ENCODE peak calls at places on chromosomes 11 and 22, in ten cellular contexts. One of them, this sample, is unnamed. For H3K4me1, the result is how much of the 10 kb centered on the place peaks cover.

GRCh38 chr11:46296520-46297448 is 19.3 kb downstream of the CREB3L1 start:
- DNase-seq in IMR-90: peak
- DNase-seq in pancreas: no peak
- DNase-seq in lower lobe of right lung: no peak
- DNase-seq in heart left ventricle: peak
- DNase-seq in heart right ventricle: peak
- DNase-seq in neuronal stem cell: peak
- DNase-seq in suprapubic skin: no peak
- DNase-seq in body of pancreas: peak
- DNase-seq in neural progenitor cell: peak
- DNase-seq in this sample: no peak

GRCh38 chr22:27576815-27577564 is 224.6 kb downstream of the MN1 start:
- DNase-seq in IMR-90: peak
- DNase-seq in neural progenitor cell: no peak
- DNase-seq in lower lobe of right lung: no peak
- DNase-seq in heart right ventricle: peak
- DNase-seq in heart left ventricle: peak
- DNase-seq in pancreas: no peak
- DNase-seq in suprapubic skin: no peak
- DNase-seq in neuronal stem cell: no peak
- DNase-seq in body of pancreas: peak
- DNase-seq in this sample: no peak

GRCh38 chr22:36193171-36193570 is 8.4 kb downstream of the APOL4 start:
- DNase-seq in neural progenitor cell: no peak
- DNase-seq in body of pancreas: no peak
- DNase-seq in suprapubic skin: no peak
- DNase-seq in neuronal stem cell: no peak
- DNase-seq in lower lobe of right lung: no peak
- DNase-seq in heart left ventricle: no peak
- DNase-seq in heart right ventricle: no peak
- DNase-seq in pancreas: no peak
- DNase-seq in IMR-90: no peak
- DNase-seq in this sample: no peak

GRCh38 chr22:26550498-26551033 is 38.3 kb upstream of the TFIP11 start:
- DNase-seq in IMR-90: peak
- DNase-seq in heart right ventricle: peak
- DNase-seq in heart left ventricle: peak
- DNase-seq in pancreas: peak
- DNase-seq in neural progenitor cell: peak
- DNase-seq in body of pancreas: peak
- DNase-seq in lower lobe of right lung: peak
- DNase-seq in suprapubic skin: no peak
- DNase-seq in neuronal stem cell: no peak
- DNase-seq in this sample: no peak

GRCh38 chr22:22702159-22702873 is 57.9 kb downstream of the GGTLC2 start:
- DNase-seq in pancreas: no peak
- DNase-seq in IMR-90: no peak
- DNase-seq in heart right ventricle: no peak
- DNase-seq in neuronal stem cell: no peak
- DNase-seq in neural progenitor cell: peak
- DNase-seq in lower lobe of right lung: no peak
- DNase-seq in suprapubic skin: peak
- DNase-seq in heart left ventricle: no peak
- DNase-seq in body of pancreas: no peak
- DNase-seq in this sample: no peak

GRCh38 chr11:111479666-111480065 is 32.5 kb downstream of the BTG4 start:
- DNase-seq in lower lobe of right lung: no peak
- DNase-seq in heart left ventricle: no peak
- DNase-seq in pancreas: no peak
- DNase-seq in heart right ventricle: no peak
- DNase-seq in neuronal stem cell: no peak
- DNase-seq in suprapubic skin: no peak
- DNase-seq in body of pancreas: no peak
- DNase-seq in neural progenitor cell: no peak
- DNase-seq in IMR-90: no peak
- DNase-seq in this sample: no peak

GRCh38 chr22:30610299-30610698 is 3.3 kb downstream of the TCN2 start:
- DNase-seq in lower lobe of right lung: peak
- DNase-seq in pancreas: no peak
- DNase-seq in neural progenitor cell: no peak
- DNase-seq in heart right ventricle: no peak
- DNase-seq in heart left ventricle: peak
- DNase-seq in suprapubic skin: no peak
- DNase-seq in IMR-90: no peak
- DNase-seq in neuronal stem cell: no peak
- DNase-seq in body of pancreas: peak
- DNase-seq in this sample: no peak

GRCh38 chr11:23398052-23398451 is 537.8 kb upstream of the CCDC179 start:
- DNase-seq in lower lobe of right lung: no peak
- DNase-seq in neural progenitor cell: no peak
- DNase-seq in heart left ventricle: no peak
- DNase-seq in suprapubic skin: no peak
- DNase-seq in IMR-90: no peak
- DNase-seq in pancreas: no peak
- DNase-seq in neuronal stem cell: no peak
- DNase-seq in heart right ventricle: no peak
- DNase-seq in body of pancreas: no peak
- DNase-seq in this sample: no peak

GRCh38 chr11:1909524-1909923 is 10.0 kb upstream of the TNNT3 start:
- DNase-seq in body of pancreas: no peak
- DNase-seq in heart right ventricle: no peak
- DNase-seq in suprapubic skin: no peak
- DNase-seq in pancreas: no peak
- DNase-seq in IMR-90: no peak
- DNase-seq in neural progenitor cell: no peak
- DNase-seq in neuronal stem cell: no peak
- DNase-seq in lower lobe of right lung: no peak
- DNase-seq in heart left ventricle: no peak
- DNase-seq in this sample: no peak

GRCh38 chr11:48047616-48048015 is 67.3 kb downstream of the PTPRJ start:
- DNase-seq in pancreas: no peak
- DNase-seq in heart right ventricle: no peak
- DNase-seq in neural progenitor cell: no peak
- DNase-seq in IMR-90: peak
- DNase-seq in heart left ventricle: no peak
- DNase-seq in body of pancreas: no peak
- DNase-seq in lower lobe of right lung: no peak
- DNase-seq in suprapubic skin: no peak
- DNase-seq in neuronal stem cell: no peak
- DNase-seq in this sample: no peak

GRCh38 chr11:43925932-43926505 is 16.4 kb upstream of the C11orf96 start:
- DNase-seq in pancreas: no peak
- DNase-seq in suprapubic skin: no peak
- DNase-seq in neuronal stem cell: no peak
- DNase-seq in body of pancreas: no peak
- DNase-seq in neural progenitor cell: no peak
- DNase-seq in heart right ventricle: no peak
- DNase-seq in heart left ventricle: no peak
- DNase-seq in lower lobe of right lung: no peak
- DNase-seq in IMR-90: no peak
- DNase-seq in this sample: no peak

DNA sequence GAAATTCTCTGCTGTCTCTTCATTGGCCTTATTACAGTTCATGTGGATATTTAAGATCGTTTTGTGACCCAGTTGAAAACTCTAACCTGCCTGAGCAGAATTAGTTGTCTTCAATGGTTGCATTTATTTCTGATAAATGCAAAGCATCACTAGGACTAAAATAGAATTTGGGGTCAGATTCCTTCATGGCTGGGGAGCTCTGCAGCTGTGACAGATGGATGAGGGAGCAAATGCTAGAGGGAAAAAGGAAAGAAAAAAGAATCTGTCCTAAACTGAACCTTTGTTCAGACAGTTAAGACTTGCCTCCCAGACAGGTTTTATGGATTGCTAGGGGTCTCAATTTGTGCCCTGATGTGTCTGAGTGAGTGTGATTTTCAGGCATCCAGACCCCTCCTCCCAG is 113.0 kb downstream of the SYT9 start:
- DNase-seq in heart right ventricle: no peak
- DNase-seq in pancreas: no peak
- DNase-seq in IMR-90: no peak
- DNase-seq in neural progenitor cell: no peak
- DNase-seq in heart left ventricle: no peak
- DNase-seq in lower lobe of right lung: no peak
- DNase-seq in neuronal stem cell: no peak
- DNase-seq in body of pancreas: no peak
- DNase-seq in suprapubic skin: no peak
- DNase-seq in this sample: no peak
- H3K4me3 ChIP-seq in heart right ventricle: no peak
- H3K4me3 ChIP-seq in pancreas: no peak
- H3K4me3 ChIP-seq in IMR-90: no peak
- H3K4me3 ChIP-seq in neural progenitor cell: no peak
- H3K4me3 ChIP-seq in heart left ventricle: no peak
- H3K4me3 ChIP-seq in lower lobe of right lung: no peak
- H3K4me3 ChIP-seq in neuronal stem cell: no peak
- H3K4me3 ChIP-seq in body of pancreas: no peak
- H3K4me3 ChIP-seq in suprapubic skin: no peak
- H3K4me3 ChIP-seq in this sample: no peak

GRCh38 chr11:119367661-119368120 is 13.8 kb downstream of the USP2 start:
- DNase-seq in heart right ventricle: no peak
- DNase-seq in body of pancreas: no peak
- DNase-seq in IMR-90: no peak
- DNase-seq in neural progenitor cell: no peak
- DNase-seq in pancreas: no peak
- DNase-seq in heart left ventricle: no peak
- DNase-seq in neuronal stem cell: no peak
- DNase-seq in lower lobe of right lung: no peak
- DNase-seq in suprapubic skin: no peak
- DNase-seq in this sample: no peak

GRCh38 chr11:119369035-119369925 is 12.2 kb downstream of the USP2 start:
- DNase-seq in neural progenitor cell: no peak
- DNase-seq in body of pancreas: no peak
- DNase-seq in lower lobe of right lung: no peak
- DNase-seq in heart right ventricle: no peak
- DNase-seq in IMR-90: no peak
- DNase-seq in neuronal stem cell: no peak
- DNase-seq in suprapubic skin: no peak
- DNase-seq in pancreas: no peak
- DNase-seq in heart left ventricle: peak
- DNase-seq in this sample: no peak

GRCh38 chr11:119368121-119369034 is 13.1 kb downstream of the USP2 start:
- DNase-seq in suprapubic skin: no peak
- DNase-seq in lower lobe of right lung: no peak
- DNase-seq in neural progenitor cell: peak
- DNase-seq in neuronal stem cell: no peak
- DNase-seq in heart left ventricle: peak
- DNase-seq in IMR-90: peak
- DNase-seq in pancreas: peak
- DNase-seq in heart right ventricle: peak
- DNase-seq in body of pancreas: peak
- DNase-seq in this sample: no peak

GRCh38 chr11:119365071-119365591 is 16.4 kb downstream of the USP2 start:
- DNase-seq in suprapubic skin: no peak
- DNase-seq in heart right ventricle: no peak
- DNase-seq in IMR-90: peak
- DNase-seq in neural progenitor cell: no peak
- DNase-seq in lower lobe of right lung: no peak
- DNase-seq in pancreas: no peak
- DNase-seq in heart left ventricle: peak
- DNase-seq in body of pancreas: no peak
- DNase-seq in neuronal stem cell: no peak
- DNase-seq in this sample: no peak

GRCh38 chr11:119366690-119367620 is 14.5 kb downstream of the USP2 start:
- DNase-seq in lower lobe of right lung: no peak
- DNase-seq in neuronal stem cell: no peak
- DNase-seq in heart left ventricle: no peak
- DNase-seq in neural progenitor cell: no peak
- DNase-seq in pancreas: no peak
- DNase-seq in body of pancreas: no peak
- DNase-seq in suprapubic skin: no peak
- DNase-seq in IMR-90: no peak
- DNase-seq in heart right ventricle: no peak
- DNase-seq in this sample: no peak
- H3K4me1 ChIP-seq in lower lobe of right lung: half or more
- H3K4me1 ChIP-seq in neuronal stem cell: under half
- H3K4me1 ChIP-seq in heart left ventricle: half or more
- H3K4me1 ChIP-seq in neural progenitor cell: under half
- H3K4me1 ChIP-seq in pancreas: under half
- H3K4me1 ChIP-seq in body of pancreas: half or more
- H3K4me1 ChIP-seq in suprapubic skin: half or more
- H3K4me1 ChIP-seq in IMR-90: under half
- H3K4me1 ChIP-seq in heart right ventricle: half or more
- H3K4me1 ChIP-seq in this sample: under half

GRCh38 chr22:40050258-40050657 is 55.5 kb downstream of the FAM83F start:
- DNase-seq in IMR-90: no peak
- DNase-seq in suprapubic skin: no peak
- DNase-seq in body of pancreas: no peak
- DNase-seq in neural progenitor cell: no peak
- DNase-seq in pancreas: no peak
- DNase-seq in heart right ventricle: no peak
- DNase-seq in neuronal stem cell: no peak
- DNase-seq in heart left ventricle: no peak
- DNase-seq in lower lobe of right lung: no peak
- DNase-seq in this sample: no peak
- H3K27ac ChIP-seq in IMR-90: no peak
- H3K27ac ChIP-seq in suprapubic skin: no peak
- H3K27ac ChIP-seq in body of pancreas: no peak
- H3K27ac ChIP-seq in neural progenitor cell: no peak
- H3K27ac ChIP-seq in pancreas: no peak
- H3K27ac ChIP-seq in heart right ventricle: no peak
- H3K27ac ChIP-seq in neuronal stem cell: no peak
- H3K27ac ChIP-seq in heart left ventricle: no peak
- H3K27ac ChIP-seq in lower lobe of right lung: no peak
- H3K27ac ChIP-seq in this sample: no peak

GRCh38 chr22:42347281-42347824 is 76.9 kb upstream of the TCF20 start:
- DNase-seq in body of pancreas: no peak
- DNase-seq in lower lobe of right lung: no peak
- DNase-seq in heart right ventricle: no peak
- DNase-seq in suprapubic skin: no peak
- DNase-seq in pancreas: no peak
- DNase-seq in IMR-90: no peak
- DNase-seq in neural progenitor cell: no peak
- DNase-seq in heart left ventricle: no peak
- DNase-seq in neuronal stem cell: no peak
- DNase-seq in this sample: no peak

GRCh38 chr22:42345458-42345857 is 75.0 kb upstream of the TCF20 start:
- DNase-seq in pancreas: no peak
- DNase-seq in heart right ventricle: no peak
- DNase-seq in neural progenitor cell: no peak
- DNase-seq in neuronal stem cell: no peak
- DNase-seq in lower lobe of right lung: no peak
- DNase-seq in suprapubic skin: no peak
- DNase-seq in body of pancreas: no peak
- DNase-seq in IMR-90: no peak
- DNase-seq in heart left ventricle: no peak
- DNase-seq in this sample: no peak

GRCh38 chr22:42344391-42344861 is 74.0 kb upstream of the TCF20 start:
- DNase-seq in heart left ventricle: peak
- DNase-seq in neural progenitor cell: peak
- DNase-seq in IMR-90: no peak
- DNase-seq in pancreas: no peak
- DNase-seq in neuronal stem cell: no peak
- DNase-seq in body of pancreas: no peak
- DNase-seq in suprapubic skin: no peak
- DNase-seq in lower lobe of right lung: no peak
- DNase-seq in heart right ventricle: peak
- DNase-seq in this sample: no peak

GRCh38 chr22:42343551-42344081 is 73.2 kb upstream of the TCF20 start:
- DNase-seq in neural progenitor cell: peak
- DNase-seq in neuronal stem cell: no peak
- DNase-seq in heart left ventricle: no peak
- DNase-seq in heart right ventricle: no peak
- DNase-seq in pancreas: no peak
- DNase-seq in body of pancreas: no peak
- DNase-seq in suprapubic skin: no peak
- DNase-seq in lower lobe of right lung: no peak
- DNase-seq in IMR-90: no peak
- DNase-seq in this sample: no peak

GRCh38 chr22:42346722-42347121 is 76.3 kb upstream of the TCF20 start:
- DNase-seq in body of pancreas: no peak
- DNase-seq in pancreas: no peak
- DNase-seq in suprapubic skin: no peak
- DNase-seq in heart left ventricle: no peak
- DNase-seq in neuronal stem cell: no peak
- DNase-seq in neural progenitor cell: no peak
- DNase-seq in IMR-90: no peak
- DNase-seq in heart right ventricle: no peak
- DNase-seq in lower lobe of right lung: no peak
- DNase-seq in this sample: no peak
- H3K4me3 ChIP-seq in body of pancreas: no peak
- H3K4me3 ChIP-seq in pancreas: no peak
- H3K4me3 ChIP-seq in suprapubic skin: no peak
- H3K4me3 ChIP-seq in heart left ventricle: no peak
- H3K4me3 ChIP-seq in neuronal stem cell: no peak
- H3K4me3 ChIP-seq in neural progenitor cell: no peak
- H3K4me3 ChIP-seq in IMR-90: no peak
- H3K4me3 ChIP-seq in heart right ventricle: no peak
- H3K4me3 ChIP-seq in lower lobe of right lung: no peak
- H3K4me3 ChIP-seq in this sample: no peak